ENCODE peak calls at places on chromosomes 4 and X, in five cellular contexts. T is A549, H is GM12878, F is K562, Q is HepG2. E is an unnamed sample.

GRCh38 chr4:106238819-106239420 is 77.1 kb downstream of the TBCK start:
- DNase-seq in H (no peak), T (peak; percentile 5), F (peak; percentile 65), Q (peak; percentile 61), E (peak; percentile 40)

GRCh38 chr4:148315049-148315448 is 127.2 kb downstream of the NR3C2 start:
- DNase-seq in Q (no peak), T (no peak), F (no peak), H (no peak), E (no peak)

GRCh38 chr4:67087897-67088296 is 457.4 kb downstream of the CENPC start:
- DNase-seq in Q (peak; percentile 27), F (peak; percentile 57), H (no peak), T (no peak), E (peak; percentile 38)

GRCh38 chr4:78324625-78325024 is 226.9 kb upstream of the ANXA3 start:
- DNase-seq in Q (no peak), F (no peak), T (no peak), H (no peak), E (no peak)

GRCh38 chr4:87559090-87559837 is 30.1 kb upstream of the SPARCL1 start:
- DNase-seq in T (no peak), Q (no peak), H (peak; percentile 50), F (peak; percentile 10), E (no peak)

GRCh38 chr4:143711543-143712159 is 11.2 kb upstream of the FREM3 start:
- DNase-seq in Q (no peak), F (peak; percentile 37), T (no peak), H (no peak), E (no peak)

GRCh38 chrX:108584617-108585211 is 145.1 kb downstream of the COL4A5 start:
- DNase-seq in F (peak; percentile 34), T (peak; percentile 1), Q (no peak), H (peak; percentile 1), E (peak; percentile 7)

GRCh38 chr4:158179465-158179864 is 6.6 kb upstream of the GASK1B start:
- DNase-seq in F (no peak), Q (no peak), H (no peak), T (no peak), E (peak; percentile 59)

GRCh38 chrX:154437971-154438893 is 1.3 kb downstream of the GDI1 start:
- DNase-seq in F (no peak), Q (no peak), T (no peak), H (no peak), E (no peak)

GRCh38 chrX:128754130-128754529 is 701.9 kb upstream of the ACTRT1 start:
- DNase-seq in F (no peak), H (no peak), Q (peak; percentile 56), T (no peak), E (no peak)

GRCh38 chr4:15778191-15778741 is at the start of gene CD38:
- DNase-seq in F (no peak), H (peak; percentile 67), Q (no peak), T (peak; percentile 10), E (no peak)

DNA sequence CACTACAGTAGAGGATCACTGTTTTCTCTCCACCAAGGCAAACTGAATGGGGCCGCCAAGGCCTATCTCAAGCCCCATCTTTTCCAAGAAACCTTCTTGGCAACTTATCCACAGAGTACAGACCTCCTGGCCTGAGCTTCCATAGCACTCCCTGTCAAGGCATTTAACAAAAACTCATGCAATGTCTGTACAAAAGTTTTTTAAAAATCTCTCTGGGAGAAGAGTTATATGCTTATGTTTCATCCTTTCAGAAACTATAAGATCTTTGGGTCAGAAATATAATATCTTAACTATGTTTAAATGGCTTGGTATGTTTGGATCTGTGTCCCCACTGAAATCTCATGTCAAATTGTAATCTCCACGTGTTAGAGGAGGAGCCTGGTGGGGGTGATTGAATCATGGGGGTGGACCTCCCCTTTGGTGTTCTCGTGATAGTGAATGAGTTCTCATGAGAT is 13.6 kb downstream of the ADAMTS3 start:
- DNase-seq in H (no peak), T (no peak), Q (no peak), F (peak; percentile 88), E (no peak)
- H3K27ac ChIP-seq in H (no peak overlapping the region), T (no peak overlapping the region), Q (no peak overlapping the region), F (peak overlapping the region; percentile 53), E (no peak overlapping the region)

GRCh38 chr4:152045781-152046571 is 285.2 kb upstream of the GATB start:
- DNase-seq in H (no peak), T (peak; percentile 25), F (peak; percentile 30), Q (peak; percentile 4), E (peak; percentile 21)

GRCh38 chr4:152041304-152041703 is 280.5 kb upstream of the GATB start:
- DNase-seq in F (no peak), Q (no peak), H (no peak), T (no peak), E (no peak)

GRCh38 chr4:152044341-152044740 is 283.5 kb upstream of the GATB start:
- DNase-seq in Q (no peak), F (no peak), H (no peak), T (no peak), E (no peak)

GRCh38 chr4:152047451-152047850 is 286.6 kb upstream of the GATB start:
- DNase-seq in H (no peak), F (no peak), Q (no peak), T (no peak), E (no peak)

GRCh38 chr4:152045397-152045780 is 284.6 kb upstream of the GATB start:
- DNase-seq in F (no peak), H (no peak), Q (no peak), T (no peak), E (no peak)
- TF ChIP-seq MYC in F (no peak), H (no peak), Q (no peak), T (no peak), E (no peak)

DNA sequence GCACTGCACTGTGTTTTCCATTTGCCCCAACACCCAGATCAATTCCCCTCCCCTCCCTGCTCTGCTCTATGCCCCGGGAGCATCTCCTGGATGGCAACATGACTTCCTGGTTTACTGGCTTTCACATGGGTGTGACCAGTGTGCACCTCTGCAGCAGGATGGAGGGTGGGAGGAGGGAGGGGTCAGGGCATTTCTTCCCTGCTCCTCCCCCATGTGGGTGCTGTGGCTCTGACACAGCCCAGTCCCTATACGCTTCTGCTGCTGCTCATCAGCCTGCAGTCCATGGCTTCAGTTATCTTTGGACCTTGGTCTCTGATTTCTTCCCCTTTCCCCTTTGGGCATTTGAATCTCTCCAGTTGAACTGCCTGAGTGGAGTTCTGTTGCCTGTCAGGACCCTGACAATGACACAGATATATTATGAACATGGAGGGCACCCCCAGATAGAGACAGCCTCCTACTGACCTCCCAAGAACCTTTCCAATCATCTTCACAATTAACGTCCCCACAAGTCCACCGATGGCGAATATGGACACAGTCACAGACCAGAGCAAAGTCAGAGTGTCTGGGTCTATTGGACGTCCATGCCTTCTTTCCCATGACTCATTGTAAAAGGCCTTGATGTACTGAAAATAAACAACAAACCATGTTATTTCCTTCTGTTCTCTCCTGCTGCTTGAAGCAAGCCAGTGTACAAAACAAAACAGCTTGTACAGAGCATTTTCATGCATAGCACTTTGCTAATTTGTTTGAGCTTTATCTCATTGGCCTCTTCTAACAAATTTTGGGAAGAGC is 24.8 kb downstream of the SLC2A9 start:
- DNase-seq in Q (no peak), T (no peak), H (no peak), F (no peak), E (peak; percentile 36)
- H3K27ac ChIP-seq in Q (peak overlapping the region; percentile 31), T (peak overlapping the region; percentile 1), H (no peak overlapping the region), F (no peak overlapping the region), E (no peak overlapping the region)

DNA sequence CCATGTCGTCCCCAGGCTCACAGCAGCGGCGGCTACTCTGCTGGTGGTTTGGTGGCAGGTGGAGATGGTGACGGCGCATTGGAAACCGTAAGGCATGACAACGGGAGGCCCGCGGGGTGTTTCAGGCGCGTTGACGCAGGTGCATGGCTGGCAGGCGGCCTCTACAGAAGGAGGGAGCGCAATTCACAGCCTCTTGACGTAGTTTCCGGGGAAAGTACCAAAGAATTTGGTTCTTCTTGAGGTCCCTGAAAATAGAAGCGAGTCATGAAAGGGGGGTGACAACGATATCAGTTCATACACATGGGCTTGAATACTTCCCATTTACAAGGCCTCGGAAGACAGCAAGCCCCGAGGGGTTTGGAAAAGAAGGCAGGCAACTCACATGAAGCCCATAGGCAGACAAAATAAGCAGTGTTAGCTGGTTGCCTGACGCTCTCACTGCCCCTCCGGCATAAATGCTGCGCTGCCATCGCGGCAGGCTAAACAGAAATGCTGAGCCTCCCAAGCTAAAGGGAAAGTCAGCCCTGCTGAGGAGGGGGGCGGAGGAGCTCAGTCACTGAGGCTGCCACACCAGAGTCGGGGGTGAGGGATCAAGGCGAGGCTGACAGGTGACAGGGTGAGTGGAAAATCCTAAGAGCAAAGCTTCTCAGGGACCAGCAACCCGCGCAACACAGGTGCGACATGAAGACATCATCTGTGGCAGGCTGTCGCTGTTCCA is 52.3 kb upstream of the PDLIM3 start:
- DNase-seq in H (peak; percentile 26), F (no peak), Q (no peak), T (no peak), E (no peak)
- TF ChIP-seq MYC in H (no peak), F (no peak), Q (no peak), T (no peak), E (no peak)